ENCODE peak calls at places on chromosomes 7 and 10, in nine cellular contexts. One of them, this sample, is unnamed.

GRCh38 chr10:96719850-96720421 is 378 bp downstream of the PIK3AP1 start:
- DNase-seq in K562: peak
- DNase-seq in PC-9: no peak
- DNase-seq in Peyer's patch: peak
- DNase-seq in fibroblast of villous mesenchyme: no peak
- DNase-seq in activated CD4-positive, alpha-beta T cell treated with anti-CD3 and anti-CD28 coated beads, Interleukin-2, amount 50 U/mL, for 1 hour: peak
- DNase-seq in H7: peak
- DNase-seq in left ventricle myocardium superior: peak
- DNase-seq in coronary artery: no peak
- DNase-seq in this sample: peak

GRCh38 chr10:3103646-3104045 is 36.3 kb downstream of the PFKP start:
- DNase-seq in K562: no peak
- DNase-seq in PC-9: no peak
- DNase-seq in Peyer's patch: no peak
- DNase-seq in fibroblast of villous mesenchyme: no peak
- DNase-seq in activated CD4-positive, alpha-beta T cell treated with anti-CD3 and anti-CD28 coated beads, Interleukin-2, amount 50 U/mL, for 1 hour: no peak
- DNase-seq in H7: no peak
- DNase-seq in left ventricle myocardium superior: no peak
- DNase-seq in coronary artery: no peak
- DNase-seq in this sample: no peak

GRCh38 chr7:40437498-40437897 is 302.7 kb downstream of the SUGCT start:
- DNase-seq in K562: no peak
- DNase-seq in PC-9: peak
- DNase-seq in Peyer's patch: no peak
- DNase-seq in fibroblast of villous mesenchyme: peak
- DNase-seq in activated CD4-positive, alpha-beta T cell treated with anti-CD3 and anti-CD28 coated beads, Interleukin-2, amount 50 U/mL, for 1 hour: no peak
- DNase-seq in H7: no peak
- DNase-seq in left ventricle myocardium superior: no peak
- DNase-seq in coronary artery: peak
- DNase-seq in this sample: no peak

GRCh38 chr10:61153766-61154165 is 209.8 kb upstream of the RHOBTB1 start:
- DNase-seq in K562: no peak
- DNase-seq in PC-9: no peak
- DNase-seq in Peyer's patch: no peak
- DNase-seq in fibroblast of villous mesenchyme: peak
- DNase-seq in activated CD4-positive, alpha-beta T cell treated with anti-CD3 and anti-CD28 coated beads, Interleukin-2, amount 50 U/mL, for 1 hour: no peak
- DNase-seq in H7: no peak
- DNase-seq in left ventricle myocardium superior: no peak
- DNase-seq in coronary artery: no peak
- DNase-seq in this sample: no peak

GRCh38 chr10:107436568-107436967 is 272.1 kb upstream of the SORCS1 start:
- DNase-seq in K562: no peak
- DNase-seq in PC-9: no peak
- DNase-seq in Peyer's patch: no peak
- DNase-seq in fibroblast of villous mesenchyme: no peak
- DNase-seq in activated CD4-positive, alpha-beta T cell treated with anti-CD3 and anti-CD28 coated beads, Interleukin-2, amount 50 U/mL, for 1 hour: no peak
- DNase-seq in H7: no peak
- DNase-seq in left ventricle myocardium superior: no peak
- DNase-seq in coronary artery: no peak
- DNase-seq in this sample: no peak

GRCh38 chr7:47551550-47552121 is 30.3 kb downstream of the TNS3 start:
- DNase-seq in K562: no peak
- DNase-seq in PC-9: no peak
- DNase-seq in Peyer's patch: peak
- DNase-seq in fibroblast of villous mesenchyme: peak
- DNase-seq in activated CD4-positive, alpha-beta T cell treated with anti-CD3 and anti-CD28 coated beads, Interleukin-2, amount 50 U/mL, for 1 hour: no peak
- DNase-seq in H7: no peak
- DNase-seq in left ventricle myocardium superior: peak
- DNase-seq in coronary artery: no peak
- DNase-seq in this sample: no peak

GRCh38 chr10:132290631-132291030 is 17.1 kb downstream of the STK32C start:
- DNase-seq in K562: no peak
- DNase-seq in PC-9: no peak
- DNase-seq in Peyer's patch: peak
- DNase-seq in fibroblast of villous mesenchyme: no peak
- DNase-seq in activated CD4-positive, alpha-beta T cell treated with anti-CD3 and anti-CD28 coated beads, Interleukin-2, amount 50 U/mL, for 1 hour: no peak
- DNase-seq in H7: no peak
- DNase-seq in left ventricle myocardium superior: no peak
- DNase-seq in coronary artery: no peak
- DNase-seq in this sample: no peak

GRCh38 chr7:44534501-44534900 is 6.6 kb downstream of the NPC1L1 start:
- DNase-seq in K562: peak
- DNase-seq in PC-9: peak
- DNase-seq in Peyer's patch: peak
- DNase-seq in fibroblast of villous mesenchyme: peak
- DNase-seq in activated CD4-positive, alpha-beta T cell treated with anti-CD3 and anti-CD28 coated beads, Interleukin-2, amount 50 U/mL, for 1 hour: peak
- DNase-seq in H7: peak
- DNase-seq in left ventricle myocardium superior: no peak
- DNase-seq in coronary artery: no peak
- DNase-seq in this sample: no peak

GRCh38 chr10:35739998-35740397 is 97.9 kb upstream of the FZD8 start:
- DNase-seq in K562: no peak
- DNase-seq in PC-9: no peak
- DNase-seq in Peyer's patch: no peak
- DNase-seq in fibroblast of villous mesenchyme: peak
- DNase-seq in activated CD4-positive, alpha-beta T cell treated with anti-CD3 and anti-CD28 coated beads, Interleukin-2, amount 50 U/mL, for 1 hour: no peak
- DNase-seq in H7: no peak
- DNase-seq in left ventricle myocardium superior: no peak
- DNase-seq in coronary artery: no peak
- DNase-seq in this sample: no peak